ENCODE peak calls at places on chromosomes 16 and 17, in seven cellular contexts. Y, J, Z, A, D, F and C are unnamed samples.

GRCh38 chr16:55543470-55543869 is 23.0 kb upstream of the CAPNS2 start:
- DNase-seq in Y (no peak), Z (no peak), F (no peak), J (no peak), D (no peak), A (no peak), C (peak)

GRCh38 chr17:73773702-73774101 is 129.5 kb upstream of the SDK2 start:
- DNase-seq in F (no peak), Y (no peak), Z (no peak), D (no peak), J (no peak), A (no peak), C (no peak)

GRCh38 chr17:78107457-78107856 is 21.1 kb downstream of the TMC6 start:
- DNase-seq in F (no peak), D (no peak), A (no peak), J (no peak), Y (no peak), Z (no peak), C (no peak)

GRCh38 chr17:37490638-37491614 is 1.2 kb downstream of the DUSP14 start:
- DNase-seq in D (peak), Y (no peak), F (no peak), J (no peak), Z (no peak), A (peak), C (peak)

GRCh38 chr16:52553322-52553721 is 6.4 kb upstream of the TOX3 start:
- DNase-seq in Y (no peak), D (no peak), F (no peak), J (no peak), A (no peak), Z (no peak), C (no peak)

GRCh38 chr17:69404398-69404797 is 10.1 kb upstream of the MAP2K6 start:
- DNase-seq in D (no peak), F (no peak), A (no peak), Y (no peak), Z (no peak), J (no peak), C (no peak)

GRCh38 chr16:3554351-3554928 is 22.8 kb downstream of the NLRC3 start:
- DNase-seq in Z (no peak), Y (no peak), F (no peak), A (no peak), D (no peak), J (no peak), C (no peak)

GRCh38 chr16:75196826-75197225 is 10.1 kb downstream of the CTRB2 start:
- DNase-seq in Z (peak), J (no peak), Y (peak), A (no peak), D (no peak), F (no peak), C (no peak)

GRCh38 chr16:47142469-47143328 is 1.0 kb downstream of the NETO2 start:
- DNase-seq in F (peak), Z (peak), Y (no peak), A (peak), D (peak), J (peak), C (peak)

GRCh38 chr16:31453255-31454204 is 5.8 kb upstream of the ARMC5 start:
- DNase-seq in Y (no peak), J (no peak), A (peak), Z (peak), D (no peak), F (no peak), C (peak)

GRCh38 chr16:12455287-12455798 is 348.3 kb downstream of the CPPED1 start:
- DNase-seq in J (no peak), A (peak), Y (peak), F (peak), Z (peak), D (peak), C (peak)

GRCh38 chr16:87276091-87276561 is 41.1 kb downstream of the C16orf95 start:
- DNase-seq in F (no peak), D (no peak), A (peak), Z (no peak), J (no peak), Y (no peak), C (no peak)

GRCh38 chr17:73902416-73903181 is 258.4 kb upstream of the SDK2 start:
- DNase-seq in A (peak), Z (no peak), J (peak), F (no peak), D (no peak), Y (no peak), C (peak)

GRCh38 chr16:8878523-8878911 is 3.6 kb upstream of the LITAFD start:
- DNase-seq in F (no peak), Z (no peak), A (no peak), D (no peak), J (no peak), Y (no peak), C (peak)

GRCh38 chr17:46108550-46109110 is 84.6 kb downstream of the KANSL1 start:
- DNase-seq in A (no peak), J (no peak), D (no peak), Y (no peak), Z (no peak), F (no peak), C (no peak)

GRCh38 chr17:44219636-44220210 is at the start of gene UBTF:
- DNase-seq in F (peak), J (peak), D (peak), Y (no peak), Z (peak), A (peak), C (peak)

GRCh38 chr17:35083071-35083470 is 19.6 kb upstream of the RFFL start:
- DNase-seq in Y (no peak), J (no peak), D (no peak), A (no peak), Z (no peak), F (no peak), C (no peak)

GRCh38 chr17:47914296-47914948 is 18.4 kb downstream of the SP2 start:
- DNase-seq in F (no peak), Y (no peak), J (no peak), A (no peak), Z (no peak), D (no peak), C (no peak)

GRCh38 chr16:69410285-69410990 is 14.0 kb upstream of the CYB5B start:
- DNase-seq in J (no peak), Z (no peak), D (no peak), Y (no peak), A (no peak), F (no peak), C (no peak)

GRCh38 chr16:999677-1000076 is 18.1 kb downstream of the SOX8 start:
- DNase-seq in A (no peak), J (no peak), D (no peak), F (no peak), Z (no peak), Y (no peak), C (no peak)

GRCh38 chr17:82574041-82574440 is 54.5 kb downstream of the FOXK2 start:
- DNase-seq in F (no peak), Z (no peak), J (no peak), A (no peak), Y (no peak), D (no peak), C (no peak)

GRCh38 chr16:87140211-87141200 is 176.7 kb downstream of the C16orf95 start:
- DNase-seq in F (no peak), Z (no peak), D (no peak), Y (peak), A (no peak), J (no peak), C (no peak)

GRCh38 chr17:58304735-58305486 is 23.7 kb downstream of the TSPOAP1 start:
- DNase-seq in Y (peak), F (no peak), Z (no peak), J (no peak), D (no peak), A (no peak), C (no peak)

GRCh38 chr17:77848257-77848656 is 110.2 kb upstream of the TNRC6C start:
- DNase-seq in J (no peak), A (no peak), Z (no peak), Y (no peak), F (no peak), D (no peak), C (no peak)

GRCh38 chr17:75260679-75261335 is 599 bp downstream of the GGA3 start:
- DNase-seq in F (no peak), J (no peak), Y (no peak), A (no peak), D (no peak), Z (no peak), C (no peak)

GRCh38 chr17:48592097-48592496 is 1.5 kb downstream of the HOXB5 start:
- DNase-seq in D (no peak), Y (no peak), Z (no peak), J (no peak), A (no peak), F (no peak), C (no peak)

GRCh38 chr16:69131749-69132423 is 502 bp downstream of the CHTF8 start:
- DNase-seq in F (peak), J (peak), D (peak), A (peak), Y (peak), Z (peak), C (peak)

GRCh38 chr16:28549301-28549899 is 4.3 kb upstream of the SGF29 start:
- DNase-seq in Z (no peak), F (no peak), D (no peak), Y (no peak), J (peak), A (no peak), C (peak)

GRCh38 chr17:8153550-8153956 is 1.3 kb upstream of the PER1 start:
- DNase-seq in D (no peak), Y (no peak), F (peak), J (peak), A (no peak), Z (peak), C (peak)